ENCODE peak calls at places on chromosome 10, in eight cellular contexts. M is Calu3, Z is astrocyte, X is AG04450, I is adrenal gland, Y is OCI-LY7, L is right lobe of liver, G is neural progenitor cell. F is an unnamed sample.

GRCh38 chr10:126407831-126408230 is 19.6 kb upstream of the ADAM12 start:
- DNase-seq in M (no peak), Z (peak), X (no peak), I (no peak), Y (no peak), L (no peak), G (peak), F (no peak)

GRCh38 chr10:120948889-120949382 is 97.8 kb downstream of the WDR11 start:
- DNase-seq in M (peak), Z (peak), X (peak), I (peak), Y (peak), L (peak), G (peak), F (peak)

GRCh38 chr10:14782691-14783363 is 8.1 kb upstream of the FAM107B start:
- DNase-seq in M (peak), Z (no peak), X (no peak), I (peak), Y (no peak), L (no peak), G (no peak), F (no peak)

GRCh38 chr10:123790132-123790885 is 101.3 kb downstream of the CPXM2 start:
- DNase-seq in M (peak), Z (no peak), X (no peak), I (peak), Y (no peak), L (no peak), G (no peak), F (no peak)

GRCh38 chr10:80154978-80155695 is 22.6 kb downstream of the PLAC9 start:
- DNase-seq in M (no peak), Z (peak), X (peak), I (no peak), Y (no peak), L (no peak), G (no peak), F (no peak)

GRCh38 chr10:6494934-6495592 is 85.0 kb downstream of the PRKCQ start:
- DNase-seq in M (no peak), Z (no peak), X (no peak), I (no peak), Y (no peak), L (no peak), G (no peak), F (no peak)

GRCh38 chr10:71220689-71221540 is 8.5 kb downstream of the UNC5B start:
- DNase-seq in M (no peak), Z (no peak), X (no peak), I (peak), Y (no peak), L (no peak), G (no peak), F (no peak)

GRCh38 chr10:92829042-92829785 is 19.1 kb upstream of the EXOC6 start:
- DNase-seq in M (no peak), Z (no peak), X (no peak), I (peak), Y (no peak), L (no peak), G (peak), F (no peak)

GRCh38 chr10:101014966-101015581 is 15.5 kb downstream of the LZTS2 start:
- DNase-seq in M (no peak), Z (peak), X (peak), I (no peak), Y (no peak), L (no peak), G (no peak), F (no peak)

GRCh38 chr10:93208717-93209464 is 135.2 kb downstream of the CYP26A1 start:
- DNase-seq in M (no peak), Z (peak), X (no peak), I (no peak), Y (no peak), L (no peak), G (no peak), F (no peak)

GRCh38 chr10:1560535-1561192 is 176.7 kb downstream of the ADARB2 start:
- DNase-seq in M (no peak), Z (no peak), X (no peak), I (no peak), Y (no peak), L (no peak), G (no peak), F (no peak)

GRCh38 chr10:84191106-84191505 is 3.2 kb upstream of the CDHR1 start:
- DNase-seq in M (no peak), Z (no peak), X (no peak), I (no peak), Y (no peak), L (no peak), G (no peak), F (no peak)

GRCh38 chr10:49104323-49104722 is 11.0 kb downstream of the VSTM4 start:
- DNase-seq in M (no peak), Z (no peak), X (no peak), I (no peak), Y (no peak), L (no peak), G (no peak), F (no peak)

GRCh38 chr10:688621-689426 is 644 bp downstream of the DIP2C start:
- DNase-seq in M (peak), Z (no peak), X (no peak), I (peak), Y (no peak), L (no peak), G (peak), F (no peak)

GRCh38 chr10:114030140-114030539 is 13.5 kb upstream of the ADRB1 start:
- DNase-seq in M (no peak), Z (no peak), X (no peak), I (no peak), Y (no peak), L (no peak), G (no peak), F (no peak)

GRCh38 chr10:52346394-52347326 is 32.6 kb downstream of the DKK1 start:
- DNase-seq in M (no peak), Z (no peak), X (no peak), I (no peak), Y (no peak), L (no peak), G (no peak), F (no peak)

GRCh38 chr10:52316005-52316404 is 1.9 kb downstream of the DKK1 start:
- DNase-seq in M (no peak), Z (peak), X (no peak), I (no peak), Y (no peak), L (no peak), G (no peak), F (no peak)

GRCh38 chr10:128125416-128125943 is 743 bp downstream of the MKI67 start:
- DNase-seq in M (no peak), Z (no peak), X (no peak), I (no peak), Y (peak), L (no peak), G (peak), F (no peak)

GRCh38 chr10:35563266-35563891 is 41.8 kb upstream of the GJD4 start:
- DNase-seq in M (peak), Z (peak), X (peak), I (peak), Y (peak), L (peak), G (peak), F (peak)

GRCh38 chr10:22103701-22104100 is 100.2 kb upstream of the DNAJC1 start:
- DNase-seq in M (no peak), Z (no peak), X (no peak), I (no peak), Y (peak), L (no peak), G (peak), F (peak)

GRCh38 chr10:71613303-71613777 is 106.2 kb downstream of the C10orf105 start:
- DNase-seq in M (peak), Z (no peak), X (no peak), I (no peak), Y (no peak), L (no peak), G (no peak), F (no peak)

GRCh38 chr10:102918817-102919236 is 733 bp downstream of the CNNM2 start:
- DNase-seq in M (peak), Z (no peak), X (no peak), I (peak), Y (peak), L (peak), G (peak), F (peak)

GRCh38 chr10:33238643-33239042 is 95.8 kb downstream of the NRP1 start:
- DNase-seq in M (no peak), Z (peak), X (peak), I (no peak), Y (no peak), L (no peak), G (no peak), F (no peak)

GRCh38 chr10:104333037-104333727 is 5.1 kb downstream of the ITPRIP start:
- DNase-seq in M (no peak), Z (no peak), X (no peak), I (peak), Y (peak), L (no peak), G (no peak), F (no peak)

GRCh38 chr10:73076361-73077183 is 20.1 kb downstream of the P4HA1 start:
- DNase-seq in M (no peak), Z (peak), X (peak), I (peak), Y (peak), L (no peak), G (no peak), F (no peak)

GRCh38 chr10:105586451-105587098 is 945.5 kb downstream of the SORCS3 start:
- DNase-seq in M (no peak), Z (peak), X (no peak), I (no peak), Y (no peak), L (no peak), G (no peak), F (no peak)

GRCh38 chr10:125003901-125004467 is 62.1 kb downstream of the ZRANB1 start:
- DNase-seq in M (no peak), Z (no peak), X (no peak), I (peak), Y (no peak), L (peak), G (no peak), F (no peak)

GRCh38 chr10:125004571-125005311 is 62.8 kb downstream of the ZRANB1 start:
- DNase-seq in M (no peak), Z (no peak), X (no peak), I (peak), Y (no peak), L (no peak), G (no peak), F (no peak)

GRCh38 chr10:125002044-125002422 is 60.1 kb downstream of the ZRANB1 start:
- DNase-seq in M (no peak), Z (no peak), X (no peak), I (no peak), Y (no peak), L (peak), G (no peak), F (peak)

GRCh38 chr10:125002423-125003145 is 60.7 kb downstream of the ZRANB1 start:
- DNase-seq in M (no peak), Z (no peak), X (no peak), I (peak), Y (no peak), L (peak), G (no peak), F (peak)

DNA sequence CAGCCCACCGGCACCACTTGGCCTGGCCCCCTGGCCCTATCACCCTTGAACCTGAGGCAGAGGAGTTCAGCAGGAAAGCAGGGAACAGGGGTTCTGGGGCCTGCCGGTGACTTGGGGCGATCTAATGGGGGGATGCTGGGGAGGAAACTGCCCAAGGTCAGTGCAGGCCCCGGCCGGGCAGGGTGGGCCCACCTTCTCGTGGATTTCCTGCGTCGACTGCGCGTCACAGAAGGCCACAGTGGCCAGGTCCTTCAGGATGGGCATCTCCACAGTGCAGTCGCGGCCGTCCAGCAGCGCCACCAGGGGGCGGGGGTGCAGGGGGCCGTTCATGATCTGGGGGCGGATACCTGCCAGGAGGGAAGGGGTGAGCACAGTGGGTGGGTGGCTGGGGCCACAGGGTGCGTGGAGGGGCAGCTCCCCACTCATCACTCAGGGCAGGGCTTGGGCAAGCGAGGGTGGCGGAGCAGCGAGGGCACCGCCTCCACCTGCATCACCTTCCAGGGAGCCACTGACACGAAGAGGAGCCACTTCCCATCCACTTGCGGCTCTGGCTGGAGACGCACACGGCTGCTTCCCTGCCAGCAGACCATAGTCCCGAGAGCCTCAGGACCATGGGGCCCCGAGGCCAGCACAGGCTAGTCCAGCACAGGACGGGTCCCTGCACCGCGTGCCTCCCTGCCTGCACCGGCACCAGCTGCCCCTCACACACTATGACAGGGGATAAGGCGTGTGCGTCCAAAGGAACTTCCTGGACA is 61.4 kb downstream of the ZRANB1 start:
- DNase-seq in M (no peak), Z (no peak), X (no peak), I (peak), Y (no peak), L (peak), G (no peak), F (no peak)
- TF ChIP-seq CTCF in M (no peak), Z (no peak), X (no peak), I (no peak), Y (no peak), L (no peak), G (no peak), F (no peak)

DNA sequence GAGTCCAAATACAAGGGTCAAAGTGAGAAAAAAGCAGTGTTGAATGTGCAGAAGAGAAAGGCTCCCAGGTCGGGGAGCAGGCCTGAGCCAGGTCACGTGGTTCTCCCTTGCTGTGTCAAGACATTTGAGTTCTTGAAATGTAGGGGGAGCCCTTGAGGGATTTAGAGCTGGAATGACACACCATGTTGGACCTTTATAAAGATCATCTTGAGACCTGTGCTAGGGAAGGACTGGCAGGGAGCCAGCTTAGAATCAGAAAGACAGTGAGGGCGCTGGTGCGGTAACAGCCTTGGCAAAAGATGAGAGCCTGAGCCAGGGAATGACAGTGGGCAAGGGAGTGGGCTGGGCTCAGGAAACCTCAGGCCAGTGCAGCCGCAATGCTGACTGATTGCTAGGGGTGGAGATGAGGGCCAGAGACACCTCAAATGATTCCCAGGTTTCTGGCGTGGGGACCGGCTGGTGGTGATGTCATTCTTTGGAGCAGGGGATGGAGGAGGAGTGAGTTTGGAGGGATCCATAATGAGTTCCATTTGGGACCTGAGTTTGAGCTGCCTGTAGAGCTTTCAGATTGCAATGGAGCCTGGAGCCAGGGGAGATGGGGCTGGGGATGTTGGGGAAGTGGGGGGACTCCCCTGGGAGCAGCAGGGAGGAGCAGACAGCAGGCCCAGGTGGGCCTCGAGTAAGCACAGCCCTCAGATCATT is 120.2 kb downstream of the PTPN20 start:
- DNase-seq in M (no peak), Z (no peak), X (no peak), I (peak), Y (peak), L (peak), G (peak), F (no peak)
- TF ChIP-seq CTCF in M (no peak), Z (no peak), X (no peak), I (no peak), Y (peak), L (no peak), G (peak), F (no peak)

DNA sequence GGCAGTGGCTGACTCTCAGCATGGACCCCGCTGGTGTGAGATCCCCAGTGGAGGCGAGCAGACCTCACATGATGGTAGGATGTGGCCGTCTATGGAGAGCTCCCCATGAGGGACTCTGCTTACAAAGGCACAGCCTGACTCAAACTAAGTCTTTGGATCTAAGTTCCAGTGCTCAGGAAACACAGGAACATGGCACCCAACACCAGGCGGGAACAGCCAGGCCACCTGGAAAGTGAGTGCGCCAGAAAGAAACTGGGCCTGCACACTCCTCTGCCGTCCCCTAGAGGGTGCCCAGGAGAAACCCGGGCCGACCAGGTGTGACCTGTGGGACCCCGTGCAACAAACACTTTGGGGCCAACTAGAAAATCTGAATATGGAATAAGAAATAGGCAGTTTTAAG is 10.0 kb downstream of the PITRM1 start:
- DNase-seq in M (no peak), Z (no peak), X (no peak), I (no peak), Y (no peak), L (no peak), G (no peak), F (no peak)
- TF ChIP-seq CTCF in M (peak), Z (no peak), X (no peak), I (no peak), Y (peak), L (no peak), G (peak), F (no peak)

GRCh38 chr10:11493646-11494045 is 117.8 kb downstream of the USP6NL start:
- DNase-seq in M (no peak), Z (no peak), X (no peak), I (no peak), Y (no peak), L (no peak), G (no peak), F (no peak)
- TF ChIP-seq CTCF in M (no peak), Z (no peak), X (no peak), I (no peak), Y (no peak), L (no peak), G (no peak), F (no peak)

DNA sequence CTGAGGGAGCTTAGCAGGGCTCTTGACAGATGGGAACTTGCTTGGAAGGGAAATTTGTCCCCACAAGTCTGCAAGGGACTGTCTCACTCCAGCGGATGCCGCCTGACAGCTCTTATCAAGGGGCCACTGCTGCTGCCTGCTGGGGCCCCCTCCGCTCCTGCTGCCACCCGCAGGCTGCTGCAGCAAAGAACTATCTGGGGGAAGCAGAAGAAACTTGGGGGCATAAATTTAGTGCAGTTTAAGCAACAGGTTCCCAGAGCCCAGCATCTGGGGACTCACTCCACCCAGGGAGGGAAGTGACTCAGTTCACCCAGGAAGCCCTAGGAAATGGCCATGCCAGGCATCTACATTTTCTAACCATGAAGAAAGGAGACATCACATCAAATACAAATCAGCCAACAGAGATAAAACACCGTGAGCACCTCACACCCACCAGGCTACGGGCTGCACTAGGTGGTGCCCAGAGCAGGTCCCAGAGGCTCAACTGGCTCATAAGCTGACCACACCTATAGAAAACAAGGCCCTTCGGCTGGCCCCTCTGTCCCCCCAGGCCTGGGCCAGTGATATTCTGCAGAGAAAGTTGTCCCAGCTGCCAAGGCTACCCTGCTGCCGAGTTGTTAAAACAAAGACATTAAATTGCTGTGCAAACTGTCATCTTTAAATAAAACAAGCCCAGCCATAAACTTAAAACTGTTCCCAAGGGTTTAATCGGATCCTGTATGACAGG is 3.7 kb downstream of the RGS10 start:
- DNase-seq in M (no peak), Z (no peak), X (no peak), I (no peak), Y (peak), L (no peak), G (no peak), F (no peak)
- TF ChIP-seq CTCF in M (no peak), Z (no peak), X (peak), I (no peak), Y (peak), L (no peak), G (peak), F (no peak)

GRCh38 chr10:44161196-44161595 is 223.7 kb downstream of the CXCL12 start:
- DNase-seq in M (no peak), Z (no peak), X (no peak), I (no peak), Y (no peak), L (no peak), G (peak), F (no peak)
- TF ChIP-seq CTCF in M (no peak), Z (no peak), X (no peak), I (no peak), Y (no peak), L (no peak), G (no peak), F (no peak)

DNA sequence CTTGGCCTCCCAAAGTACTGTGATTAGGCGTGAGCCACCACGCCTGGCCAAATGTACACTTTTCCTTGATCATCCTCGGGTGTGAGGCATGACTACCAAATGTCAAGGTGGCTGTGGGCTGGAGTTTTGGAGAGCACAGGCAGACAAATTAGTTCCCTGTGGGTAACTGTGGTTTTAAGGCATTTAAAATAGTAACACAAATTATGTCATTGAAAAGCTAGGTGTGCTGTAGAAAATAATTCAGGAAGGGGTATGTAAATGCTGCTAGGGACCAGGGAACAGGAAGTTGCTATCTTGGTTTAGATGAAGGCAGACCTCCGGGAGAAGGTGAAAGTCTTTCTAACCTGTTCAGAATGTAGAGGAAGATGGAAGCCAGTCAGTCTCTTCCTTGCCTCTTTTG is 9.9 kb downstream of the GLRX3 start:
- DNase-seq in M (no peak), Z (no peak), X (no peak), I (no peak), Y (no peak), L (no peak), G (no peak), F (no peak)
- TF ChIP-seq CTCF in M (no peak), Z (no peak), X (no peak), I (no peak), Y (no peak), L (no peak), G (no peak), F (no peak)

F was measured in GM20000.